ENCODE peak calls at places on chromosomes 5 and 9, in six cellular contexts. One of them, this sample, is unnamed.

GRCh38 chr9:133741716-133742115 is 3.6 kb upstream of the SARDH start:
- DNase-seq in dermis microvascular lymphatic vessel endothelial cell: no peak
- DNase-seq in epithelial cell of prostate: no peak
- DNase-seq in HEK293T: no peak
- DNase-seq in D341Med: no peak
- DNase-seq in Peyer's patch: no peak
- DNase-seq in this sample: no peak

GRCh38 chr5:138179277-138179857 is 455 bp downstream of the KIF20A start:
- DNase-seq in epithelial cell of prostate: no peak
- DNase-seq in HEK293T: peak; percentile 27
- DNase-seq in Peyer's patch: no peak
- DNase-seq in dermis microvascular lymphatic vessel endothelial cell: no peak
- DNase-seq in D341Med: peak; percentile 26
- DNase-seq in this sample: no peak

GRCh38 chr9:95206143-95206542 is 111.4 kb downstream of the FANCC start:
- DNase-seq in dermis microvascular lymphatic vessel endothelial cell: no peak
- DNase-seq in D341Med: no peak
- DNase-seq in HEK293T: no peak
- DNase-seq in epithelial cell of prostate: no peak
- DNase-seq in Peyer's patch: no peak
- DNase-seq in this sample: no peak

GRCh38 chr5:166370928-166371690 is 1920.3 kb upstream of the WWC1 start:
- DNase-seq in epithelial cell of prostate: no peak
- DNase-seq in dermis microvascular lymphatic vessel endothelial cell: no peak
- DNase-seq in HEK293T: no peak
- DNase-seq in D341Med: no peak
- DNase-seq in Peyer's patch: no peak
- DNase-seq in this sample: no peak

GRCh38 chr9:104094534-104095020 is 468 bp downstream of the SMC2 start:
- DNase-seq in dermis microvascular lymphatic vessel endothelial cell: no peak
- DNase-seq in HEK293T: no peak
- DNase-seq in epithelial cell of prostate: no peak
- DNase-seq in D341Med: no peak
- DNase-seq in Peyer's patch: no peak
- DNase-seq in this sample: peak; percentile 53

GRCh38 chr9:9299134-9299533 is 1313.7 kb downstream of the PTPRD start:
- DNase-seq in D341Med: peak; percentile 41
- DNase-seq in HEK293T: no peak
- DNase-seq in Peyer's patch: no peak
- DNase-seq in dermis microvascular lymphatic vessel endothelial cell: no peak
- DNase-seq in epithelial cell of prostate: no peak
- DNase-seq in this sample: no peak

GRCh38 chr5:126640867-126641266 is 40.1 kb downstream of the PHAX start:
- DNase-seq in Peyer's patch: no peak
- DNase-seq in D341Med: no peak
- DNase-seq in HEK293T: no peak
- DNase-seq in dermis microvascular lymphatic vessel endothelial cell: no peak
- DNase-seq in epithelial cell of prostate: no peak
- DNase-seq in this sample: no peak

GRCh38 chr9:86687788-86688187 is 259.5 kb downstream of the GAS1 start:
- DNase-seq in dermis microvascular lymphatic vessel endothelial cell: no peak
- DNase-seq in D341Med: no peak
- DNase-seq in epithelial cell of prostate: no peak
- DNase-seq in HEK293T: no peak
- DNase-seq in Peyer's patch: no peak
- DNase-seq in this sample: no peak

GRCh38 chr9:136808781-136809158 is 1.0 kb downstream of the RABL6 start:
- DNase-seq in HEK293T: no peak
- DNase-seq in Peyer's patch: no peak
- DNase-seq in epithelial cell of prostate: no peak
- DNase-seq in dermis microvascular lymphatic vessel endothelial cell: no peak
- DNase-seq in D341Med: no peak
- DNase-seq in this sample: no peak

GRCh38 chr5:79109527-79110492 is 1.8 kb upstream of the BHMT start:
- DNase-seq in Peyer's patch: no peak
- DNase-seq in D341Med: peak; percentile 71
- DNase-seq in dermis microvascular lymphatic vessel endothelial cell: no peak
- DNase-seq in HEK293T: peak; percentile 28
- DNase-seq in epithelial cell of prostate: no peak
- DNase-seq in this sample: no peak

This sample was measured in NCI-H1417 treated with DMSO at 0.1 percent for 48 hours.